ENCODE peak calls at places on chromosomes 1 and 21, in six cellular contexts. D, C, E, K, R and F are unnamed samples.

GRCh38 chr1:212161231-212161781 is 123.9 kb upstream of the PPP2R5A start:
- DNase-seq in D (no peak), C (no peak), E (no peak), K (no peak), R (no peak), F (no peak)

GRCh38 chr1:83641828-83642443 is 357.0 kb downstream of the TTLL7 start:
- DNase-seq in D (peak), C (no peak), E (no peak), K (no peak), R (no peak), F (no peak)

GRCh38 chr1:219401723-219402431 is 211.0 kb downstream of the ZC3H11B start:
- DNase-seq in D (no peak), C (no peak), E (no peak), K (no peak), R (no peak), F (no peak)

GRCh38 chr1:23122023-23122738 is 46.5 kb downstream of the LUZP1 start:
- DNase-seq in D (peak), C (no peak), E (peak), K (no peak), R (no peak), F (no peak)

GRCh38 chr1:189269011-189269410 is 1208.7 kb downstream of the BRINP3 start:
- DNase-seq in D (no peak), C (no peak), E (no peak), K (no peak), R (no peak), F (no peak)

GRCh38 chr21:44708866-44709425 is 2.4 kb downstream of the TSPEAR start:
- DNase-seq in D (peak), C (no peak), E (no peak), K (no peak), R (no peak), F (no peak)

GRCh38 chr1:48249868-48250267 is 27.4 kb downstream of the SLC5A9 start:
- DNase-seq in D (no peak), C (no peak), E (no peak), K (no peak), R (no peak), F (no peak)

GRCh38 chr1:177130426-177130825 is 34.1 kb downstream of the ASTN1 start:
- DNase-seq in D (no peak), C (no peak), E (no peak), K (no peak), R (no peak), F (no peak)

GRCh38 chr1:167517535-167518330 is 596 bp downstream of the CD247 start:
- DNase-seq in D (no peak), C (no peak), E (no peak), K (no peak), R (no peak), F (no peak)

GRCh38 chr1:205570796-205571537 is 60.8 kb downstream of the ELK4 start:
- DNase-seq in D (no peak), C (no peak), E (no peak), K (no peak), R (no peak), F (no peak)

GRCh38 chr1:156004843-156005593 is 15.7 kb downstream of the SSR2 start:
- DNase-seq in D (no peak), C (no peak), E (no peak), K (no peak), R (no peak), F (no peak)

GRCh38 chr1:41738475-41738874 is 180.2 kb downstream of the HIVEP3 start:
- DNase-seq in D (no peak), C (no peak), E (no peak), K (no peak), R (no peak), F (no peak)

GRCh38 chr1:201504799-201505504 is 2.0 kb downstream of the CSRP1 start:
- DNase-seq in D (no peak), C (no peak), E (no peak), K (no peak), R (no peak), F (no peak)

GRCh38 chr1:201678264-201679101 is 139.6 kb downstream of the NAV1 start:
- DNase-seq in D (no peak), C (no peak), E (no peak), K (no peak), R (no peak), F (no peak)

GRCh38 chr1:29590583-29591555 is 354.5 kb downstream of the PTPRU start:
- DNase-seq in D (no peak), C (no peak), E (no peak), K (no peak), R (no peak), F (no peak)

GRCh38 chr1:227766653-227767277 is 31.5 kb downstream of the SNAP47 start:
- DNase-seq in D (no peak), C (no peak), E (no peak), K (no peak), R (no peak), F (no peak)

GRCh38 chr1:180680558-180681144 is 48.8 kb downstream of the XPR1 start:
- DNase-seq in D (no peak), C (no peak), E (no peak), K (no peak), R (no peak), F (no peak)

GRCh38 chr21:38355992-38356781 is 99.4 kb downstream of the KCNJ15 start:
- DNase-seq in D (peak), C (peak), E (peak), K (peak), R (peak), F (peak)

GRCh38 chr1:115098979-115099692 is 9.8 kb upstream of the TSPAN2 start:
- DNase-seq in D (no peak), C (peak), E (peak), K (no peak), R (no peak), F (peak)

GRCh38 chr1:187648091-187648490 is 819.3 kb downstream of the PLA2G4A start:
- DNase-seq in D (no peak), C (no peak), E (no peak), K (no peak), R (no peak), F (no peak)

GRCh38 chr1:35377553-35377952 is 109.0 kb downstream of the ZMYM4 start:
- DNase-seq in D (no peak), C (no peak), E (no peak), K (no peak), R (no peak), F (no peak)

GRCh38 chr1:119040906-119041305 is 52.8 kb upstream of the TBX15 start:
- DNase-seq in D (peak), C (no peak), E (peak), K (no peak), R (no peak), F (no peak)

GRCh38 chr1:228007801-228008341 is 1.1 kb downstream of the WNT3A start:
- DNase-seq in D (no peak), C (peak), E (no peak), K (no peak), R (peak), F (peak)

GRCh38 chr1:30707412-30708360 is 15.7 kb downstream of the MATN1 start:
- DNase-seq in D (peak), C (peak), E (peak), K (peak), R (peak), F (peak)

GRCh38 chr1:185419718-185420117 is 102.7 kb upstream of the IVNS1ABP start:
- DNase-seq in D (no peak), C (no peak), E (no peak), K (no peak), R (no peak), F (no peak)

GRCh38 chr1:52669696-52670095 is 28.5 kb downstream of the COA7 start:
- DNase-seq in D (no peak), C (no peak), E (no peak), K (no peak), R (no peak), F (no peak)

DNA sequence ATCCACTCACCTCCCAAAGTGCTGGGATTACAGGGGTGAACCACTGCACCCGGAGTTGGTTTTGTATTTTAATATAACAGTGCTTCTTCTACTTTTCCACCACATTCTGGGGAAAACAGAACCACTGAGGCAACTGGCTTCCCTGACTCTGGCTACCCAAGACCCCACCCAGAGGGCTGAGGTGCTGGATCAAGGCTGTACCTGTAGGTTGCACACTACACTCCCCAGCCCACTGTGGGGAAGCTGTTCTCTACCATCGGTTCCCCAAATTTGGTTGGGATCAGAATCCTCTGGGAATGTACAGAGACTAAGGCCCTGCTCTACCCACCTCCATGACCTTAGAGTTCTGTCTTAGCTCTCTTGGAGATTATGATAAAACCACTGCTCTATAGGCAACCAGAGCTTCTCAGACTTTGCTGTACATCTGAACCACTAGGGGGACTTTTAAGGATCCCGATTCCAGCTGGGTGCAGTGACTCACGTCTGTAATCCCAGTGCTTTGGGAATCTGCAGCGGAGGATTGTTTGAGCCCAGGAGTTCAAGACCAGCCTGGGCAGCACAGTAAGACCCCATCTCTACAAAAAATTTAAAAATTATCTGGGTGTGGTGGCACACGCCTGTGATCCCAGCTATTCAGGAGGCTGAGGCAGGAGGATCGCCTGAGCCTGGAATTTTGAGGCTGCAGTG is 51.6 kb downstream of the GNG4 start:
- DNase-seq in D (no peak), C (no peak), E (no peak), K (no peak), R (no peak), F (no peak)
- TF ChIP-seq CTCF in D (no peak), C (no peak), E (no peak), K (peak), R (peak), F (peak)

GRCh38 chr1:38015978-38016640 is 3.6 kb downstream of the UTP11 start:
- DNase-seq in D (peak), C (no peak), E (no peak), K (no peak), R (no peak), F (no peak)
- TF ChIP-seq CTCF in D (no peak), C (no peak), E (no peak), K (no peak), R (no peak), F (no peak)

GRCh38 chr1:247642742-247643141 is 36.8 kb downstream of the OR13G1 start:
- DNase-seq in D (no peak), C (no peak), E (no peak), K (no peak), R (no peak), F (no peak)
- TF ChIP-seq CTCF in D (no peak), C (no peak), E (no peak), K (no peak), R (no peak), F (no peak)

DNA sequence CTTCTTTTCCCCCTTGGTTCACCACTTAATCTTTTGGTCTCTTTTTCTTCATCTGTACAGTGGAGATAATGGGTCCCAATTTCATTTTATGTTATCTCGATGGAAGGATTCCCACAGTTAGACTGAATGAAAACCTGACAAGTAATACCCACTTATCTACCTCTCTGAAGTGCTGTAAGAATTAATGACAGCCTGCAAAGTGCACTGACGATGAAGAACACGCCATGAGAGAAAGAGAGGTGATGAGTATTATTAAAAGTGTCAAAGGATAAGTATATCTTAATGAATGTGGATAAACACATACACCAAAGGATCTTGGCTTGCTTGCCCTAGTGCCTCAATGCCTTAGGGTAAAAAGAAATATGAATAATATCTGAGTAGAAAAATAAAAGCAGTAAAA is 71.5 kb downstream of the CYYR1 start:
- DNase-seq in D (no peak), C (no peak), E (no peak), K (no peak), R (no peak), F (no peak)
- TF ChIP-seq CTCF in D (no peak), C (no peak), E (no peak), K (no peak), R (no peak), F (no peak)

GRCh38 chr1:213425631-213426030 is 374.6 kb downstream of the RPS6KC1 start:
- DNase-seq in D (no peak), C (no peak), E (no peak), K (no peak), R (no peak), F (no peak)
- TF ChIP-seq CTCF in D (no peak), C (no peak), E (no peak), K (no peak), R (no peak), F (no peak)